ENCODE peak calls at places on chromosome 6, in four cellular contexts. L is AG10803, N is AG04449, R is fibroblast of mammary gland. M is an unnamed sample.

GRCh38 chr6:140289186-140289585 is 914.7 kb upstream of the CITED2 start:
- DNase-seq in L (no peak), N (no peak), R (no peak), M (no peak)

GRCh38 chr6:137261393-137262154 is 42.4 kb upstream of the IFNGR1 start:
- DNase-seq in L (peak; percentile 36), N (no peak), R (peak; percentile 79), M (no peak)

GRCh38 chr6:170182781-170183120 is 108.1 kb downstream of the DLL1 start:
- DNase-seq in L (no peak), N (no peak), R (no peak), M (no peak)

GRCh38 chr6:82237013-82237412 is 10.5 kb downstream of the IBTK start:
- DNase-seq in L (peak; percentile 4), N (no peak), R (no peak), M (no peak)

GRCh38 chr6:22068561-22069346 is 228.1 kb downstream of the PRL start:
- DNase-seq in L (no peak), N (no peak), R (no peak), M (no peak)

GRCh38 chr6:106658469-106658868 is 29.1 kb downstream of the QRSL1 start:
- DNase-seq in L (no peak), N (no peak), R (peak; percentile 6), M (no peak)

GRCh38 chr6:80674669-80675068 is 568.2 kb downstream of the BCKDHB start:
- DNase-seq in L (no peak), N (no peak), R (no peak), M (no peak)

GRCh38 chr6:107192739-107193296 is 77.5 kb upstream of the BEND3 start:
- DNase-seq in L (no peak), N (no peak), R (no peak), M (no peak)

GRCh38 chr6:165987483-165988305 is 180.0 kb downstream of the TBXT start:
- DNase-seq in L (peak; percentile 69), N (peak; percentile 63), R (peak; percentile 87), M (peak; percentile 81)

DNA sequence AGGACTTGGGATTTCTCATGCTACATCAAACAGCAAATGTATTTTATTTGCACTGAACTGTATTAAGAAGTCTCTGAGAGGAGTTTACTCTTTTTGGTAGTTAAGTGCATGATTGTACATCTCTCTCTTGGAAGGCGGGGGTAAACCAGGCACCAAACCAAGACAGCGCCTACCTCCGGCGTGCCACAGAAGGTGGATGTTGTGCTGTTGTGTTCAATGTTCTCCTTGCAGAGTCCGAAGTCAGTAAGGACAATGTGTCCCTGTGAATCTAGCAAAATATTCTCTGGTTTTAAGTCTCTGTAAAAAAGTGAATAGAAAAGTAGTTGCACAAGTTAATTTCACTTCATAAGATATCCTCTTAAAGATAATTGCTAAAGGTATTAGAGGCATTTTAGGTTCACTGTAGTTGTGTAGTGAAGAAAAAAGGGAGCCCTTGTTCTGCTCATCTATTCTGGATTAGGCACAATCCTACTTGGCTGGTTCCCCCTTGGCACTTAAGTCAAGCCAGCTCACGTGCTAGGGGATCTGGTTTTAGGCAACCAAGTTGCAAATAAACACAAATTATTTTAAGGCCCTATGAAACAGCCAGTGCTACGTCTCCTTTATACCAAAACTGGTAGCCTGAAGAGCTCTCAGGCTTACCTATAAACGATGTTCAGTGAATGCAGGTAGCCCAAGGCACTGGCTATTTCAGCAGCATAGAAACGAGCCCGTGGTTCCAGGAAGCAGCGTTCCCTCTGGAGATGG is 119.8 kb upstream of the SLC2A12 start:
- DNase-seq in L (peak; percentile 15), N (no peak), R (peak; percentile 35), M (no peak)
- H3K4me3 ChIP-seq in L (peak overlapping the region; percentile 70), N (peak overlapping the region; percentile 90), R (peak overlapping the region; percentile 86), M (peak overlapping the region; percentile 73)

GRCh38 chr6:125753937-125754259 is 4.5 kb downstream of the HEY2 start:
- DNase-seq in L (no peak), N (no peak), R (no peak), M (no peak)
- H3K4me3 ChIP-seq in L (no peak overlapping the region), N (no peak overlapping the region), R (no peak overlapping the region), M (no peak overlapping the region)

GRCh38 chr6:2132911-2133310 is 112.5 kb downstream of the GMDS start:
- DNase-seq in L (no peak), N (no peak), R (no peak), M (no peak)

GRCh38 chr6:2134559-2134958 is 110.8 kb downstream of the GMDS start:
- DNase-seq in L (no peak), N (no peak), R (no peak), M (no peak)

GRCh38 chr6:2135401-2135800 is 110.0 kb downstream of the GMDS start:
- DNase-seq in L (no peak), N (no peak), R (no peak), M (no peak)

GRCh38 chr6:2132416-2132815 is 113.0 kb downstream of the GMDS start:
- DNase-seq in L (no peak), N (no peak), R (peak; percentile 27), M (peak; percentile 5)

DNA sequence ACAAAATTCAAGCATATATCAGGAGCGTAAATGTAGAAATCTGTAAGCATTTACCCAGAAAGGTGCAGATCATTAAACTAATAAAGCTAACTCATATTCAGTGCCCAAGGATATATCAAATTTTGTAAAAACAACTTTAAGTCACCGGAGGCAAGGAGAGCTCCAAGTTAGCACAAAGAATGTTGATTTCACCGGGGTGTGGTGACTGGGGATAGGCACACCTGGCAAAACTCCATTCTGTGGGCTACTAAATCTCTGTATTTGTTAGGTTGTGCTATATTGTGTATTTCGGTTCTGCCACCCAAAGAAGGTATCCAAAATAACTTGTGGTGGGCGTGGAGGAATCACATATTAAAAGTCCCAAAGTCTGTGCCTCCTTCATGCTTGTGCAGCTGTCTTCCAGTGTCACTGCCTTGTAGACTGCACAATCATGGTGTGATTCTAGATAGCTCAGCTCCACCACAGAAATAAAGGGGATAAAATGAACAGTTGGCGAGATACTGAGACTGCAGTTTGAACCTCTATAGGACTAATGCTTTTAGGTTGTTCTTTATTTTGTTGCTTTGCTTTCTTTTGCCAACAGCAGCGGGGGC is 111.6 kb downstream of the GMDS start:
- DNase-seq in L (no peak), N (no peak), R (no peak), M (no peak)
- H3K4me3 ChIP-seq in L (no peak overlapping the region), N (no peak overlapping the region), R (no peak overlapping the region), M (no peak overlapping the region)

DNA sequence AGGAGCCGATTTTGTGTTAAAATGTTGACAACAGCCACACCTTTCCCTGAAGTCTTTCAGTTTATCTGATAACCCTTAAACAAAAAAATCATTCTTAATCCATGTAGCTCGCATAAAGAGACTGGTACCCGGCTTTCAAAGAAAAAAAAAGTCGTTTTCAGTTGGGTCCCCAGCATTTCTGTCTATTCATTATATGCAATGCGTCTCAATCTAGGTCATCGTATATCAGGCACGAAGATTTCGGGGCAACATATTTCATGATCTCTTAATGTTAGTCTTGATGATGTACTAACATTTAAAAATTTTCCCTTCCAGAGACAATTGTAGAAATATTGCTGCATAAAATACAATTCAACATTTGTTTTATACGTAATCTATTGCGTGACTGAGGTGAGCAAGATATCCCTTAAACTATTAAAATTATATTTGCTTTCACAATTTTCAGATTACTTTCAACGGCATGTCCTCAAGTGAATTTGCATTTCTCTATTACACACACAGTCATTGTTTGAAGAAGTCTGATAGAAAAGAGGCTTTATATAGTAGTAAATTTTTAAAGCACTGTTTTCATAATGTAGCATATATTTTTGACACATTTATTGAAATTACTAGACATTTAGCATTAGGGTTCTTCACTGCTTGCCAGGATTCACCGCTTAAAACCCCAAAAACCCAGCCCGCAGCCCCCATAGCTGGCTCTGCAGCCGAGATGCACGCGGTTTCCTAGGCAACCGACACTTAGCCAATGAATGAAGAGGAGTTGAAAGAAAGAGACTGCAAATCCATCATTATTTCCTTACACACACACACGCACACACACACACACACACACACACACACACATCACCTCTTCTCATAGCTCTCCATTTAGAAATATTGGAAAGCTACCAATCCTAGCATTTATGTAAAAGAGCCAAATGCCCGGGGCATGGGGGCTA is 3.1 kb upstream of the TUBB2B start:
- DNase-seq in L (peak; percentile 21), N (no peak), R (no peak), M (no peak)
- H3K4me3 ChIP-seq in L (peak overlapping the region; percentile 69), N (peak overlapping the region; percentile 64), R (peak overlapping the region; percentile 51), M (no peak overlapping the region)

GRCh38 chr6:1820714-1821113 is 211.0 kb downstream of the FOXC1 start:
- DNase-seq in L (no peak), N (no peak), R (no peak), M (no peak)

GRCh38 chr6:1820165-1820564 is 210.4 kb downstream of the FOXC1 start:
- DNase-seq in L (peak; percentile 86), N (peak; percentile 51), R (peak; percentile 35), M (no peak)

GRCh38 chr6:1825277-1825676 is 215.6 kb downstream of the FOXC1 start:
- DNase-seq in L (no peak), N (no peak), R (no peak), M (no peak)

GRCh38 chr6:1819007-1819406 is 209.3 kb downstream of the FOXC1 start:
- DNase-seq in L (no peak), N (no peak), R (no peak), M (no peak)

DNA sequence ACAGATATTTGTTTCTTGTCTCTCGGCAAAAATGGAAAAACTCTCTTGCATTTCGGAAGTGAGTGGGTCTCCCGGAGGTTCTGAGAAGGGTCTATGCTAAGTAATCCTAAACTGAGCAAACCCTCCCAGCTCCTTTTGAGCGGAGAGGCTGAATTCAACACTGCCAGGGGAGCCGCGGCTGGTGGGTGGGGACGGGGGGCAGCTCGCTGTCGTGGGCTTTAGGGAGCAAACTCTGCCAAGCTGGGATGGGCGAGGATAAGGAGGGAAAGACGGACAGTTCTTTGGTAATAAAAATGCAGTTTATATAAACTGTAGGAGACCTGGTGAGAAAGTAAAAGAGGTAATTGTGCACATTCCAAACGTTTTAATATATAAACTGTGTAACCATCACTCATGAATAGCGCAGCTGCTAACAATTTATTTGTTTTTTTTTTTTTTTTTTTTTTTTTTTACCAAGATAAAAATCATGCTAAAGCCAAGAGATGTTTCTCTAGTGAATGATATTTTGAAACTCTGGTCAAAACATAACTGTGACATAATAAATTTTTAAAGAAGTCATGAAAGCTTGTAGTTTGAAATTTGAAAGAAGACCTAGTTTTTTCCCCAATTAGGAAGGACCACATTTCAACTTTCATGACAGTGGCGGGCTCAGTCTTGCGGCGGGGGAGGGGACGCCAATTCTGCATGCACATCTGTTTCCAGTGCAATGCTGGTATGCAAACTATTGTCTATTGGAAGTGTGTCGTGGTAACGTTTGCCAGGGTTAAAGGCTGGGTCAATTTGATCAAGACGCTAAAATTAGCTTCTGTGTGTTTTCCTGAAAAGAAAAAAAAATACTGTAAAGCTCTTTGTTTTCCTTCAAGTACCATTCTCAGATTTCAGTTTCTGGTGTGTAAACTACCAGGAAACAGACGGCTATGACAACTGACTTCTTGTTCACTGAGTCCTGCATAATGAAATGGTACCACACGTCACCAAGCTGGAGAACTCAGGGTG is 211.8 kb downstream of the FOXC1 start:
- DNase-seq in L (peak; percentile 97), N (no peak), R (peak; percentile 65), M (peak; percentile 38)
- H3K4me3 ChIP-seq in L (peak overlapping the region; percentile 18), N (no peak overlapping the region), R (peak overlapping the region; percentile 9), M (peak overlapping the region; percentile 17)

GRCh38 chr6:121607716-121608115 is 172.3 kb downstream of the GJA1 start:
- DNase-seq in L (no peak), N (no peak), R (no peak), M (no peak)

GRCh38 chr6:121600389-121601233 is 165.2 kb downstream of the GJA1 start:
- DNase-seq in L (no peak), N (no peak), R (no peak), M (no peak)

GRCh38 chr6:121608270-121608669 is 172.8 kb downstream of the GJA1 start:
- DNase-seq in L (peak; percentile 22), N (no peak), R (peak; percentile 55), M (no peak)

GRCh38 chr6:121597654-121598053 is 162.2 kb downstream of the GJA1 start:
- DNase-seq in L (peak; percentile 27), N (no peak), R (peak; percentile 66), M (peak; percentile 9)

GRCh38 chr6:121603486-121603885 is 168.0 kb downstream of the GJA1 start:
- DNase-seq in L (no peak), N (no peak), R (no peak), M (no peak)
- H3K4me3 ChIP-seq in L (no peak overlapping the region), N (no peak overlapping the region), R (no peak overlapping the region), M (no peak overlapping the region)

GRCh38 chr6:27593200-27593818 is 120.4 kb upstream of the ZNF184 start:
- DNase-seq in L (no peak), N (no peak), R (no peak), M (peak; percentile 43)
- H3K4me3 ChIP-seq in L (peak overlapping the region; percentile 29), N (peak overlapping the region; percentile 43), R (peak overlapping the region; percentile 69), M (peak overlapping the region; percentile 56)